ENCODE peak calls at places on chromosome 4, in nine cellular contexts. F, M, N, W, K, B, D, R and A are unnamed samples.
A peak's percentile ranks its signal among the peaks of the same experiment; 100 is the strongest.

GRCh38 chr4:169253904-169254303 is 16.9 kb downstream of the SH3RF1 start:
- DNase-seq in F (no peak), M (no peak), N (no peak), W (no peak), K (peak; percentile 24), B (no peak), D (peak; percentile 72), R (peak; percentile 68), A (no peak)

GRCh38 chr4:113384600-113384999 is 335.1 kb downstream of the ANK2 start:
- DNase-seq in F (no peak), M (no peak), N (peak; percentile 85), W (no peak), K (peak; percentile 67), B (no peak), D (peak; percentile 64), R (no peak), A (no peak)

GRCh38 chr4:144703494-144703893 is 57.5 kb downstream of the HHIP start:
- DNase-seq in F (no peak), M (no peak), N (no peak), W (no peak), K (no peak), B (no peak), D (no peak), R (no peak), A (no peak)

GRCh38 chr4:147822128-147822527 is 90.2 kb downstream of the ARHGAP10 start:
- DNase-seq in F (no peak), M (no peak), N (peak; percentile 74), W (peak; percentile 94), K (peak; percentile 98), B (no peak), D (peak; percentile 97), R (no peak), A (peak; percentile 96)

GRCh38 chr4:185778307-185778706 is 33.7 kb downstream of the SORBS2 start:
- DNase-seq in F (no peak), M (no peak), N (peak; percentile 67), W (no peak), K (peak; percentile 99), B (no peak), D (no peak), R (peak; percentile 43), A (no peak)

GRCh38 chr4:7928711-7929505 is 10.8 kb downstream of the AFAP1 start:
- DNase-seq in F (no peak), M (no peak), N (no peak), W (no peak), K (peak; percentile 29), B (no peak), D (no peak), R (no peak), A (no peak)

GRCh38 chr4:22071749-22072148 is 123.2 kb upstream of the KCNIP4 start:
- DNase-seq in F (no peak), M (no peak), N (peak; percentile 55), W (no peak), K (peak; percentile 83), B (no peak), D (peak; percentile 1), R (peak; percentile 5), A (no peak)

GRCh38 chr4:17489123-17489522 is 22.8 kb downstream of the QDPR start:
- DNase-seq in F (no peak), M (no peak), N (no peak), W (no peak), K (no peak), B (no peak), D (no peak), R (no peak), A (no peak)

GRCh38 chr4:116598980-116599789 is 486.2 kb downstream of the TRAM1L1 start:
- DNase-seq in F (no peak), M (no peak), N (no peak), W (no peak), K (no peak), B (no peak), D (no peak), R (no peak), A (no peak)

GRCh38 chr4:98092833-98093439 is 50.3 kb downstream of the STPG2 start:
- DNase-seq in F (no peak), M (no peak), N (no peak), W (no peak), K (peak; percentile 58), B (no peak), D (peak; percentile 38), R (peak; percentile 12), A (no peak)

GRCh38 chr4:107094332-107094731 is 58.2 kb upstream of the DKK2 start:
- DNase-seq in F (no peak), M (no peak), N (peak; percentile 16), W (no peak), K (peak; percentile 51), B (no peak), D (peak; percentile 52), R (peak; percentile 43), A (no peak)

GRCh38 chr4:26201119-26201518 is 119.7 kb upstream of the RBPJ start:
- DNase-seq in F (no peak), M (no peak), N (no peak), W (no peak), K (no peak), B (no peak), D (no peak), R (no peak), A (no peak)

GRCh38 chr4:24477919-24478318 is 106.4 kb downstream of the DHX15 start:
- DNase-seq in F (peak; percentile 70), M (peak; percentile 25), N (no peak), W (no peak), K (no peak), B (no peak), D (peak; percentile 90), R (peak; percentile 76), A (peak; percentile 19)

GRCh38 chr4:5656415-5656814 is 51.9 kb downstream of the EVC2 start:
- DNase-seq in F (no peak), M (no peak), N (no peak), W (no peak), K (no peak), B (no peak), D (no peak), R (no peak), A (no peak)

GRCh38 chr4:40502936-40503335 is 126.7 kb downstream of the RBM47 start:
- DNase-seq in F (no peak), M (no peak), N (no peak), W (no peak), K (peak; percentile 36), B (no peak), D (no peak), R (no peak), A (no peak)

GRCh38 chr4:159051245-159052071 is 51.4 kb upstream of the RAPGEF2 start:
- DNase-seq in F (no peak), M (no peak), N (no peak), W (no peak), K (no peak), B (no peak), D (no peak), R (no peak), A (no peak)

GRCh38 chr4:126986828-126987227 is 645.9 kb upstream of the INTU start:
- DNase-seq in F (no peak), M (no peak), N (peak; percentile 25), W (no peak), K (peak; percentile 65), B (no peak), D (peak; percentile 41), R (peak; percentile 39), A (no peak)

GRCh38 chr4:140238353-140239041 is 84.5 kb upstream of the MAML3 start:
- DNase-seq in F (peak; percentile 75), M (peak; percentile 74), N (peak; percentile 32), W (peak; percentile 88), K (peak; percentile 46), B (no peak), D (peak; percentile 90), R (peak; percentile 54), A (peak; percentile 95)

GRCh38 chr4:118259103-118259502 is 93.7 kb downstream of the PRSS12 start:
- DNase-seq in F (no peak), M (no peak), N (no peak), W (no peak), K (no peak), B (no peak), D (no peak), R (no peak), A (no peak)

GRCh38 chr4:118249890-118250289 is 102.9 kb downstream of the PRSS12 start:
- DNase-seq in F (no peak), M (no peak), N (no peak), W (no peak), K (no peak), B (no peak), D (no peak), R (no peak), A (no peak)

GRCh38 chr4:118254368-118254767 is 98.4 kb downstream of the PRSS12 start:
- DNase-seq in F (no peak), M (no peak), N (no peak), W (no peak), K (no peak), B (no peak), D (no peak), R (no peak), A (no peak)
- TF ChIP-seq CTCF in F (no peak), M (no peak), N (no peak), W (no peak), K (no peak), B (no peak), D (no peak), R (no peak), A (no peak)

GRCh38 chr4:72468904-72469502 is 100.0 kb downstream of the ADAMTS3 start:
- DNase-seq in F (no peak), M (no peak), N (peak; percentile 21), W (no peak), K (peak; percentile 57), B (no peak), D (peak; percentile 60), R (no peak), A (no peak)
- TF ChIP-seq CTCF in F (peak; percentile 85), M (peak; percentile 80), N (peak; percentile 62), W (no peak), K (no peak), B (peak; percentile 29), D (peak; percentile 49), R (peak; percentile 26), A (no peak)

DNA sequence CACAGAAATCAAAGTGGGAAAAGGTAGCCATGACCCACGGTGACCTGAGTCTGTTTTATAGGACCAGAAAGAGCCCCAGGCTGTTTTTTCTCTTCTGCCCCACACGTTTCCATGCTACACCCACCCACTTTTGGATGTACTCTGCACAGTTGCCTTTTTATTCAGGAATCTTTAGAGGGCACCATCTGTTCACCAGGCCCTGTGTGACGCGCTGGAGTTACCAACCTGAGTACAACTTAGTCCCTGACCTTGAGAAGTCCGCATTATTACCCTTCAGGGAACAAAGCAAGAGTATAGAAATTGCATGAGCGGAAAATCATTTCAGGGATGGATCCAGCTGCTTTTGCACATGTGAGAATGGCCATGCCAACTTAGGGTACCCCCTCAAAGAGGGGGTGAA is 207.8 kb upstream of the GATB start:
- DNase-seq in F (no peak), M (no peak), N (no peak), W (no peak), K (no peak), B (no peak), D (no peak), R (no peak), A (no peak)
- TF ChIP-seq CTCF in F (no peak), M (no peak), N (no peak), W (no peak), K (no peak), B (no peak), D (no peak), R (no peak), A (no peak)

DNA sequence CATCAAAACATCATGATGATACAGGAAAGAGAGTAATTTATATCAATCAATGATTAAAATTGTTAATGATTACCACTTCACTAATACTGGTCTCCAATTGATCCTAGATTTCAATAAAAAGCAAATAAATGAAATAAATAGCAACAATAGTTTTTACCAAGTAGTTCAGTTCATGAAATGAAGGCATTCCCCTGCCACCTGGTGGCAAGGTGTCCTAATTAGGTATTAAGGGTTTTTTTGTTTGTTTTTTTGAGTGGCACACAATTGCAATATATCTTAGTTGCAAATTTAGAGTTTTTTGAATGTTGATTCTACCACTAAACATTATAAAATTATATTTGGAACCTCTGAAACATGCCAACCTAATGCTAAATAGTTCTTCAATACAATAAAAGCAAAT is 157.4 kb upstream of the PDE5A start:
- DNase-seq in F (no peak), M (no peak), N (peak; percentile 9), W (no peak), K (peak; percentile 60), B (no peak), D (peak; percentile 43), R (peak; percentile 8), A (no peak)
- TF ChIP-seq CTCF in F (peak; percentile 76), M (no peak), N (peak; percentile 17), W (no peak), K (peak; percentile 66), B (no peak), D (peak; percentile 33), R (peak; percentile 45), A (no peak)